ENCODE peak calls at places on chromosomes 7 and 10, in six cellular contexts. O is HEK293T, N is GM04503, X is brain microvascular endothelial cell, E is fibroblast of lung, M is hepatocyte. H is an unnamed sample.

GRCh38 chr10:96768136-96768535 is 47.8 kb upstream of the PIK3AP1 start:
- DNase-seq in O (no peak), N (no peak), X (no peak), E (no peak), M (no peak), H (no peak)

GRCh38 chr10:6115824-6116350 is 27.1 kb downstream of the RBM17 start:
- DNase-seq in O (no peak), N (no peak), X (no peak), E (no peak), M (no peak), H (no peak)

GRCh38 chr7:109462171-109462570 is 892.5 kb downstream of the DNAJB9 start:
- DNase-seq in O (no peak), N (no peak), X (no peak), E (no peak), M (no peak), H (no peak)

GRCh38 chr10:44894691-44895090 is 16.4 kb upstream of the TMEM72 start:
- DNase-seq in O (no peak), N (no peak), X (no peak), E (no peak), M (no peak), H (no peak)

GRCh38 chr7:148142660-148143248 is 447.8 kb upstream of the C7orf33 start:
- DNase-seq in O (peak), N (no peak), X (peak), E (peak), M (peak), H (peak)

GRCh38 chr10:77565590-77566023 is 72.0 kb downstream of the KCNMA1 start:
- DNase-seq in O (no peak), N (no peak), X (no peak), E (no peak), M (no peak), H (no peak)

GRCh38 chr10:126135177-126135576 is 238.8 kb downstream of the FANK1 start:
- DNase-seq in O (no peak), N (no peak), X (no peak), E (peak), M (no peak), H (no peak)

GRCh38 chr7:14606101-14606500 is 296.4 kb downstream of the DGKB start:
- DNase-seq in O (no peak), N (peak), X (peak), E (no peak), M (no peak), H (no peak)

GRCh38 chr10:62990126-62990525 is 143.0 kb upstream of the NRBF2 start:
- DNase-seq in O (no peak), N (no peak), X (no peak), E (no peak), M (no peak), H (no peak)

GRCh38 chr7:44914992-44915607 is 29.8 kb upstream of the PURB start:
- DNase-seq in O (no peak), N (no peak), X (no peak), E (no peak), M (no peak), H (peak)

GRCh38 chr7:40546616-40547501 is 412.1 kb downstream of the SUGCT start:
- DNase-seq in O (no peak), N (no peak), X (peak), E (no peak), M (no peak), H (peak)

GRCh38 chr7:82701941-82702340 is 258.4 kb upstream of the CACNA2D1 start:
- DNase-seq in O (no peak), N (no peak), X (no peak), E (peak), M (no peak), H (peak)

GRCh38 chr7:128122577-128123290 is 91.5 kb upstream of the LRRC4 start:
- DNase-seq in O (no peak), N (no peak), X (no peak), E (no peak), M (no peak), H (no peak)

GRCh38 chr7:149285581-149285975 is 23.6 kb downstream of the ZNF783 start:
- DNase-seq in O (peak), N (no peak), X (peak), E (peak), M (no peak), H (no peak)

GRCh38 chr7:42493436-42494198 is 256.6 kb upstream of the GLI3 start:
- DNase-seq in O (peak), N (peak), X (peak), E (peak), M (peak), H (peak)

GRCh38 chr7:51732066-51732465 is 415.5 kb upstream of the COBL start:
- DNase-seq in O (no peak), N (no peak), X (no peak), E (no peak), M (no peak), H (no peak)

GRCh38 chr10:133243593-133243992 is 5.9 kb downstream of the VENTX start:
- DNase-seq in O (no peak), N (no peak), X (no peak), E (no peak), M (no peak), H (no peak)

H was measured in stromal cell of bone marrow.